ENCODE peak calls at places on chromosomes 3 and 15, in six cellular contexts. I, E, L, F, N and D are unnamed samples.

GRCh38 chr3:107825556-107825955 is 265.3 kb downstream of the CD47 start:
- DNase-seq in I (no peak), L (no peak), F (no peak), N (no peak), E (no peak), D (no peak)

GRCh38 chr3:50297384-50297775 is 1.8 kb downstream of the HYAL3 start:
- DNase-seq in I (no peak), F (no peak), N (no peak), E (no peak), L (no peak), D (no peak)

GRCh38 chr3:105066106-105066839 is 300.4 kb upstream of the ALCAM start:
- DNase-seq in E (no peak), I (no peak), F (no peak), L (no peak), N (peak; percentile 27), D (no peak)

GRCh38 chr3:193040836-193041672 is 123.4 kb upstream of the MB21D2 start:
- DNase-seq in E (no peak), F (peak; percentile 74), I (no peak), N (peak; percentile 54), L (peak; percentile 61), D (no peak)

GRCh38 chr3:81426826-81427565 is 334.4 kb downstream of the GBE1 start:
- DNase-seq in N (no peak), F (no peak), L (no peak), E (no peak), I (no peak), D (no peak)

GRCh38 chr3:41095702-41096101 is 103.6 kb upstream of the CTNNB1 start:
- DNase-seq in N (no peak), E (no peak), L (no peak), I (no peak), F (no peak), D (no peak)

GRCh38 chr3:131596884-131597283 is 94.1 kb upstream of the MRPL3 start:
- DNase-seq in F (no peak), I (no peak), L (peak; percentile 11), E (no peak), N (no peak), D (no peak)

GRCh38 chr3:58658508-58658907 is 8.1 kb downstream of the FAM3D start:
- DNase-seq in L (no peak), E (no peak), I (peak; percentile 2), F (no peak), N (no peak), D (no peak)

GRCh38 chr15:29053661-29054131 is 167.9 kb downstream of the APBA2 start:
- DNase-seq in L (no peak), E (no peak), F (no peak), I (no peak), N (no peak), D (no peak)

GRCh38 chr3:114351822-114352145 is 58.0 kb downstream of the TIGIT start:
- DNase-seq in I (no peak), L (no peak), N (no peak), E (no peak), F (peak; percentile 31), D (no peak)

GRCh38 chr3:95289295-95289694 is 1226.4 kb downstream of the NSUN3 start:
- DNase-seq in E (no peak), F (no peak), N (peak; percentile 31), L (peak; percentile 3), I (no peak), D (no peak)

GRCh38 chr15:40968290-40969085 is 15.2 kb downstream of the CHAC1 start:
- DNase-seq in L (no peak), F (peak; percentile 90), E (no peak), I (no peak), N (no peak), D (no peak)

GRCh38 chr15:29424118-29424517 is 154.5 kb upstream of the NSMCE3 start:
- DNase-seq in I (no peak), E (no peak), F (no peak), L (no peak), N (no peak), D (no peak)

GRCh38 chr3:20622304-20622703 is 436.3 kb upstream of the SGO1 start:
- DNase-seq in N (peak; percentile 62), I (no peak), L (peak; percentile 95), E (no peak), F (no peak), D (no peak)

GRCh38 chr15:94965593-94965992 is 734.2 kb downstream of the MCTP2 start:
- DNase-seq in N (no peak), F (no peak), I (no peak), E (no peak), L (no peak), D (no peak)

GRCh38 chr3:152641198-152641597 is 193.7 kb upstream of the P2RY1 start:
- DNase-seq in L (no peak), I (no peak), F (no peak), E (no peak), N (no peak), D (no peak)

GRCh38 chr3:158105710-158106438 is at the start of gene SHOX2:
- DNase-seq in E (peak; percentile 69), L (peak; percentile 83), F (peak; percentile 70), I (peak; percentile 68), N (no peak), D (no peak)

GRCh38 chr3:187987919-187988318 is 166.0 kb upstream of the LPP start:
- DNase-seq in F (no peak), N (no peak), E (no peak), L (no peak), I (no peak), D (no peak)

GRCh38 chr3:144643778-144644191 is 672.2 kb downstream of the DIPK2A start:
- DNase-seq in F (no peak), I (no peak), N (peak; percentile 36), L (peak; percentile 83), E (no peak), D (no peak)

GRCh38 chr3:158167737-158168469 is 58.0 kb downstream of the RSRC1 start:
- DNase-seq in L (peak; percentile 95), N (peak; percentile 98), I (no peak), E (no peak), F (peak; percentile 27), D (no peak)

GRCh38 chr3:128242818-128243601 is 89.7 kb downstream of the EEFSEC start:
- DNase-seq in F (no peak), L (peak; percentile 12), E (no peak), I (no peak), N (no peak), D (no peak)

GRCh38 chr3:51389423-51390183 is 1.5 kb upstream of the RBM15B start:
- DNase-seq in E (peak; percentile 65), F (peak; percentile 72), L (peak; percentile 74), N (peak; percentile 20), I (peak; percentile 40), D (no peak)

GRCh38 chr15:70488002-70488605 is 275.3 kb downstream of the UACA start:
- DNase-seq in I (peak; percentile 71), N (no peak), L (peak; percentile 73), F (peak; percentile 71), E (peak; percentile 82), D (peak; percentile 77)

GRCh38 chr3:102630531-102630930 is 195.7 kb downstream of the ZPLD1 start:
- DNase-seq in F (no peak), N (no peak), I (no peak), E (no peak), L (no peak), D (no peak)

GRCh38 chr15:82980986-82981385 is 5.0 kb upstream of the RAMAC start:
- DNase-seq in L (no peak), F (no peak), I (no peak), N (no peak), E (no peak), D (no peak)

GRCh38 chr3:84125201-84125721 is 833.5 kb upstream of the CADM2 start:
- DNase-seq in E (no peak), N (no peak), I (no peak), F (no peak), L (no peak), D (no peak)

GRCh38 chr3:45929042-45929679 is 14.1 kb upstream of the CXCR6 start:
- DNase-seq in N (no peak), I (no peak), F (peak; percentile 38), E (peak; percentile 4), L (peak; percentile 64), D (no peak)

GRCh38 chr15:90286678-90287077 is 21.2 kb downstream of the NGRN start:
- DNase-seq in I (no peak), N (no peak), E (no peak), F (peak; percentile 32), L (peak; percentile 45), D (no peak)

GRCh38 chr3:192812736-192813383 is 85.5 kb upstream of the FGF12 start:
- DNase-seq in F (peak; percentile 75), I (no peak), N (no peak), L (peak; percentile 75), E (no peak), D (no peak)

GRCh38 chr3:43105224-43105596 is 669 bp downstream of the POMGNT2 start:
- DNase-seq in E (peak; percentile 56), F (no peak), N (no peak), I (no peak), L (peak; percentile 21), D (no peak)

GRCh38 chr3:159632847-159633246 is 355.8 kb upstream of the IL12A start:
- DNase-seq in L (no peak), E (no peak), I (no peak), N (no peak), F (no peak), D (no peak)
- H3K27ac ChIP-seq in L (no peak overlapping the region), E (no peak overlapping the region), I (no peak overlapping the region), N (no peak overlapping the region), F (peak overlapping the region; percentile 13), D (no peak overlapping the region)

GRCh38 chr15:58724471-58724870 is 25.0 kb downstream of the ADAM10 start:
- DNase-seq in I (no peak), N (peak; percentile 56), L (peak; percentile 44), F (no peak), E (no peak), D (no peak)
- H3K27ac ChIP-seq in I (peak overlapping the region; percentile 8), N (no peak overlapping the region), L (no peak overlapping the region), F (no peak overlapping the region), E (no peak overlapping the region), D (peak overlapping the region; percentile 61)

DNA sequence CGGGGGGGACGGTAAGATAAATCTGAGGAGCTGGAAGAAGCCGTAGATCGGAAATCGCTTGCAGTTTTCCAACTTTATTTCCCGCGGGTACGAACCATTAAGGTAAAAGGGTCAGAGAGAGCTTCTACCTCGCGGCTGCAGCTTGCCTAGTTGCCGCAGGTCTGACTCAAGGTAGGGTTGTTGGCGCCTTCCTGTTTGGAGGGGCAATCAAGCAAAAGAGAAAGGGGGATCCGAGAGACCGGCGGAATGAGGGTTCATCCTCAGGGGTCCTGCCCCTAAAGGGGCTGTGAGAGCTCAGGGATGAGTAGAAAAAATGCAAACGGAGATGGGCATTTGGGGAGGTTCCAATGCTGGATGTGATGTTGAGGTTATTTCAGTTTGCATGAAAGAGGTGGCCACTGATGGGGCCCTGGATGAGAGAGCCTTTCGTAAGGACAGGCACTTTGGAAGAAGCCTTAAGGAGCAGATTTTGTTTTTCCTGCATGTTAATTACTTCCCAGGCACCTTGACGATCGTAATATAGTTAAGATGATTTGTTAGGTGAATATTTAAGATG is 265.4 kb downstream of the CGGBP1 start:
- DNase-seq in N (no peak), I (no peak), F (no peak), L (no peak), E (no peak), D (no peak)
- H3K27ac ChIP-seq in N (peak overlapping the region; percentile 45), I (no peak overlapping the region), F (no peak overlapping the region), L (no peak overlapping the region), E (no peak overlapping the region), D (peak overlapping the region; percentile 27)

DNA sequence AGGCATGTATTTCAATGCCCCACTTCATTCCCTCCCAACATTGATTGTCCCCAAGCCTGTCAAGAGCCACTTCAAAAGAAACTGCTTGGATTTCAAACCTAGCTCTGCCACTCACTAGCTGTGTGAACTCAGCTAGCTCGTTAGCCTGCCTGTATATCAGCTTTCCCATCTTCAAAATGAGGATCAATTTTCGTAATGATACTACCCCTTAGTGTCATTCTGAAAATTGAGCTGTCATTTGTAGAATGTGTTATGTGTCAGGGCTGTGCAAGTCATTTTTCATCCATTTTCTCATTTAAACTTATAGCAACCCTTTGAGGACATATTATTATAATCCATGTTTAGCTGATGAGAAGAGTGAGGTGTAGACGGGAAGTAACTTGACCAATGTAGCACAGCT is 88.6 kb downstream of the TRIM42 start:
- DNase-seq in N (no peak), L (no peak), I (no peak), F (no peak), E (no peak), D (no peak)
- H3K27ac ChIP-seq in N (no peak overlapping the region), L (no peak overlapping the region), I (no peak overlapping the region), F (no peak overlapping the region), E (no peak overlapping the region), D (no peak overlapping the region)